ENCODE peak calls at places on chromosomes 11 and 22, in six cellular contexts. One of them, this sample, is unnamed.

GRCh38 chr22:42991010-42991651 is 23.8 kb downstream of the PACSIN2 start:
- DNase-seq in colonic mucosa: peak; percentile 67
- DNase-seq in KG1: no peak
- DNase-seq in DMS153: no peak
- DNase-seq in AG04450: no peak
- DNase-seq in stimulated activated CD8-positive, alpha-beta memory T cell treated with anti-CD3 and anti-CD28 coated beads, Interleukin-7, amount 100 ng/mL, for 1 hour: no peak
- DNase-seq in this sample: no peak

GRCh38 chr22:26479043-26479791 is 4.4 kb downstream of the HPS4 start:
- DNase-seq in KG1: peak; percentile 41
- DNase-seq in DMS153: no peak
- DNase-seq in AG04450: no peak
- DNase-seq in stimulated activated CD8-positive, alpha-beta memory T cell treated with anti-CD3 and anti-CD28 coated beads, Interleukin-7, amount 100 ng/mL, for 1 hour: no peak
- DNase-seq in colonic mucosa: no peak
- DNase-seq in this sample: no peak

GRCh38 chr11:12473366-12473765 is 96.0 kb downstream of the PARVA start:
- DNase-seq in colonic mucosa: no peak
- DNase-seq in AG04450: no peak
- DNase-seq in stimulated activated CD8-positive, alpha-beta memory T cell treated with anti-CD3 and anti-CD28 coated beads, Interleukin-7, amount 100 ng/mL, for 1 hour: no peak
- DNase-seq in DMS153: no peak
- DNase-seq in KG1: no peak
- DNase-seq in this sample: no peak

GRCh38 chr11:111344032-111344431 is 35.0 kb downstream of the POU2AF1 start:
- DNase-seq in stimulated activated CD8-positive, alpha-beta memory T cell treated with anti-CD3 and anti-CD28 coated beads, Interleukin-7, amount 100 ng/mL, for 1 hour: no peak
- DNase-seq in DMS153: no peak
- DNase-seq in KG1: no peak
- DNase-seq in colonic mucosa: no peak
- DNase-seq in AG04450: no peak
- DNase-seq in this sample: no peak

GRCh38 chr11:62830904-62831519 is 839 bp downstream of the STX5 start:
- DNase-seq in DMS153: no peak
- DNase-seq in colonic mucosa: no peak
- DNase-seq in stimulated activated CD8-positive, alpha-beta memory T cell treated with anti-CD3 and anti-CD28 coated beads, Interleukin-7, amount 100 ng/mL, for 1 hour: no peak
- DNase-seq in KG1: no peak
- DNase-seq in AG04450: no peak
- DNase-seq in this sample: no peak

GRCh38 chr11:29217901-29218300 is 798.9 kb downstream of the KCNA4 start:
- DNase-seq in colonic mucosa: no peak
- DNase-seq in KG1: no peak
- DNase-seq in stimulated activated CD8-positive, alpha-beta memory T cell treated with anti-CD3 and anti-CD28 coated beads, Interleukin-7, amount 100 ng/mL, for 1 hour: no peak
- DNase-seq in AG04450: no peak
- DNase-seq in DMS153: no peak
- DNase-seq in this sample: no peak

GRCh38 chr11:112166561-112166960 is 611 bp upstream of the TEX12 start:
- DNase-seq in stimulated activated CD8-positive, alpha-beta memory T cell treated with anti-CD3 and anti-CD28 coated beads, Interleukin-7, amount 100 ng/mL, for 1 hour: no peak
- DNase-seq in KG1: no peak
- DNase-seq in colonic mucosa: peak; percentile 62
- DNase-seq in AG04450: no peak
- DNase-seq in DMS153: no peak
- DNase-seq in this sample: no peak

GRCh38 chr11:43694477-43694876 is 13.9 kb downstream of the HSD17B12 start:
- DNase-seq in AG04450: no peak
- DNase-seq in KG1: no peak
- DNase-seq in colonic mucosa: no peak
- DNase-seq in stimulated activated CD8-positive, alpha-beta memory T cell treated with anti-CD3 and anti-CD28 coated beads, Interleukin-7, amount 100 ng/mL, for 1 hour: no peak
- DNase-seq in DMS153: no peak
- DNase-seq in this sample: no peak

GRCh38 chr22:42388130-42388797 is 43.9 kb downstream of the NFAM1 start:
- DNase-seq in DMS153: peak; percentile 95
- DNase-seq in AG04450: no peak
- DNase-seq in stimulated activated CD8-positive, alpha-beta memory T cell treated with anti-CD3 and anti-CD28 coated beads, Interleukin-7, amount 100 ng/mL, for 1 hour: no peak
- DNase-seq in colonic mucosa: no peak
- DNase-seq in KG1: no peak
- DNase-seq in this sample: no peak

GRCh38 chr11:117750357-117750756 is 46.7 kb downstream of the DSCAML1 start:
- DNase-seq in AG04450: no peak
- DNase-seq in DMS153: no peak
- DNase-seq in KG1: no peak
- DNase-seq in colonic mucosa: peak; percentile 48
- DNase-seq in stimulated activated CD8-positive, alpha-beta memory T cell treated with anti-CD3 and anti-CD28 coated beads, Interleukin-7, amount 100 ng/mL, for 1 hour: no peak
- DNase-seq in this sample: no peak

This sample was measured in NCI-H1048.